ENCODE peak calls at places on chromosomes 7 and 10, in four cellular contexts. L, J, Z and O are unnamed samples.

GRCh38 chr10:102413053-102413705 is 5.4 kb downstream of the PSD start:
- DNase-seq in Z (peak), J (no peak), L (no peak), O (no peak)

GRCh38 chr7:95491634-95492314 is 6.0 kb downstream of the ASB4 start:
- DNase-seq in Z (no peak), L (no peak), J (no peak), O (peak)

GRCh38 chr7:151946932-151947331 is 9.3 kb upstream of the GALNTL5 start:
- DNase-seq in L (no peak), Z (no peak), J (no peak), O (no peak)

GRCh38 chr7:40015790-40016296 is 65.8 kb downstream of the CDK13 start:
- DNase-seq in J (peak), Z (peak), L (no peak), O (peak)

GRCh38 chr10:4217653-4218052 is 432.6 kb upstream of the KLF6 start:
- DNase-seq in J (no peak), L (no peak), Z (no peak), O (no peak)

GRCh38 chr7:51275532-51275931 is 41.1 kb downstream of the COBL start:
- DNase-seq in Z (no peak), L (no peak), J (no peak), O (no peak)

GRCh38 chr7:84105582-84105981 is 89.0 kb downstream of the SEMA3A start:
- DNase-seq in J (no peak), Z (no peak), L (no peak), O (no peak)

GRCh38 chr7:105808703-105809590 is 67.5 kb downstream of the ATXN7L1 start:
- DNase-seq in J (no peak), Z (peak), L (peak), O (peak)

GRCh38 chr7:87000344-87000743 is 59.1 kb downstream of the ELAPOR2 start:
- DNase-seq in J (no peak), L (no peak), Z (no peak), O (no peak)

GRCh38 chr7:100824499-100825214 is 2.7 kb downstream of the EPHB4 start:
- DNase-seq in J (peak), L (no peak), Z (no peak), O (no peak)

GRCh38 chr10:79404690-79405131 is 40.7 kb downstream of the ZCCHC24 start:
- DNase-seq in L (peak), J (peak), Z (no peak), O (no peak)

GRCh38 chr7:117559391-117559790 is 79.6 kb downstream of the CFTR start:
- DNase-seq in J (no peak), Z (no peak), L (no peak), O (no peak)

GRCh38 chr7:32518534-32519140 is 23.3 kb downstream of the AVL9 start:
- DNase-seq in J (no peak), L (no peak), Z (no peak), O (no peak)

GRCh38 chr10:14723052-14723689 is 51.5 kb downstream of the FAM107B start:
- DNase-seq in J (no peak), L (no peak), Z (no peak), O (no peak)

GRCh38 chr7:87570178-87570577 is 30.5 kb downstream of the ABCB1 start:
- DNase-seq in J (no peak), Z (no peak), L (no peak), O (no peak)

DNA sequence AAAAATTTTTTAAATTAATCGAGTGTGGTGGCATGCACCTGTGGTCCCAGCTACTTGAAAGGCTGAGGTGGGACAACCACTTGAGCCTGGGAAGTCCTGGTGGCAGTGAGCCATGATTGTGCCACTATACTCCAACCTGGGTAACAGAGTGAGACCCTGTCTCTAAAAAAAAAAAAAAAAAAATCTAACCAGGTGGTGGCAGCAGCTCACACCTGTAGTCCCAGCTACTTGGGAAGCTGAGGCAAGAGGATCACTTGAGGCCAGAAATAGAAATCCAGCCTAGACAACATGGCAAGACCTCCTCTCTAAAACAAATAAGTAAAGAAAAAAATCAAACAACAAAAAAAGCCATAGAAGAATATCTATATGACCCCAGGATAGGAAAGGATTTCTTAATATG is 3.6 kb upstream of the MYOF start:
- DNase-seq in L (no peak), Z (no peak), J (no peak), O (no peak)
- TF ChIP-seq CTCF in L (no peak), Z (no peak), J (no peak), O (no peak)

GRCh38 chr7:34900891-34901493 is 136.3 kb downstream of the DPY19L1 start:
- DNase-seq in J (no peak), L (no peak), Z (peak), O (no peak)
- TF ChIP-seq CTCF in J (no peak), L (no peak), Z (no peak), O (peak)

GRCh38 chr7:123534383-123535260 is at the start of gene IQUB:
- DNase-seq in L (peak), J (peak), Z (peak), O (peak)

GRCh38 chr7:123533929-123534382 is 439 bp downstream of the IQUB start:
- DNase-seq in J (no peak), Z (no peak), L (no peak), O (no peak)

GRCh38 chr7:123535517-123535916 is 1.1 kb upstream of the IQUB start:
- DNase-seq in J (peak), L (peak), Z (no peak), O (no peak)

GRCh38 chr7:123537026-123537642 is 2.7 kb upstream of the IQUB start:
- DNase-seq in L (no peak), J (no peak), Z (no peak), O (no peak)

GRCh38 chr7:123533553-123533917 is 860 bp downstream of the IQUB start:
- DNase-seq in L (no peak), J (no peak), Z (no peak), O (no peak)
- TF ChIP-seq CTCF in L (no peak), J (no peak), Z (no peak), O (no peak)

GRCh38 chr10:69789164-69789576 is 12.5 kb upstream of the COL13A1 start:
- DNase-seq in J (no peak), Z (no peak), L (no peak), O (no peak)
- TF ChIP-seq CTCF in J (no peak), Z (peak), L (peak), O (peak)

GRCh38 chr7:13276977-13277376 is 589.5 kb downstream of the ARL4A start:
- DNase-seq in J (no peak), Z (no peak), L (no peak), O (no peak)
- TF ChIP-seq CTCF in J (no peak), Z (peak), L (no peak), O (peak)

GRCh38 chr10:8043569-8044306 is 10.8 kb upstream of the GATA3 start:
- DNase-seq in L (no peak), Z (no peak), J (no peak), O (no peak)
- TF ChIP-seq CTCF in L (no peak), Z (peak), J (no peak), O (no peak)

GRCh38 chr10:47047127-47047504 is 135.9 kb downstream of the PTPN20 start:
- DNase-seq in J (no peak), L (peak), Z (no peak), O (no peak)

GRCh38 chr10:47048533-47048905 is 137.3 kb downstream of the PTPN20 start:
- DNase-seq in J (no peak), L (no peak), Z (no peak), O (no peak)

GRCh38 chr10:47049056-47049851 is 138.0 kb downstream of the PTPN20 start:
- DNase-seq in Z (no peak), J (no peak), L (no peak), O (no peak)

GRCh38 chr10:47046321-47047126 is 135.3 kb downstream of the PTPN20 start:
- DNase-seq in Z (no peak), L (peak), J (no peak), O (no peak)

DNA sequence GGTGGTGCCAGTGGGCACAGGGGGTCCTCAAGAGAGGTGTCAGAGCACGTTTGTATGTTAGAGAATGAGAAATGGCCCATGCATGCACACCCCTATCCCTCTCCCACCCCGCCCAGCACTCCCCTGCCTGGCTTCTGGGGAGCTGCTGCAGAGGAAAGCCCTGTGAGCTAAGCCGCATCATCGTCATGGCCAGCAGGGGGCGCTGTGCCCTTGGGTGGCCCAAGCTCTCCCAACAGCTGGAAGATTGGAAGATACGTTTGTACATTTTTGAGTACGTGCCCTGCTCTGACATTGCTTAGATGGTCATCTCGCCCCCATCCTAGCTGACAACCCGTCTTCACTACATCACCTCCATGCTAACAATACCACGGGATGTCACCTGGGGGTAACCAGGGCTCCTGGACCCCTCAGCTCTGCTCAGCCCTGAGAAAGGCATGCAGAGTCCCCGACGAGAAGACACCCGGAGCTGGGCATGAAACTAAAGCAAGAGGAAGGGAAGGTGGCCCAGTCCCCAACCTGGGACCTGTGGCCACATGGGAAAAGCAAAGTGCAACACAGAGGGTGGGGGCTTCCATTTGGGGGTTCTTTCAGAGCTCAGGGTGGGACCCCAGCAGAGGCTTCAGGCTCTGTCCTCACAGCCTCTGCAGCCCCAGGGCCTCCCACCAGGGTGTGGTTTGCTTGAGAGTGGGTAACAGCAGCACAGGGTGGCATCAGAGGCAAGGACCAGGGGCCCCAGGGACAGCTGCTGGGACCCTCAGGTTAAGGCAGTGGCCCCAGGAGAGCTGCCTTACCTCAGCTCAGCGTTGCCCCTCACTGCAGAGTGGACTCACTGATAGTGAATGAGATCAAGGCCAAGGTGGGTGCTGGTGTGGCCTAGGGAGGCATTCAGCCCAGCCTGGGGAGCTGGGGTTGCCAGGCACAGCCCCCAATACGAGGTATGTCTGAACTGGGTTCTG is 136.6 kb downstream of the PTPN20 start:
- DNase-seq in J (peak), L (peak), Z (peak), O (peak)
- TF ChIP-seq CTCF in J (no peak), L (peak), Z (peak), O (peak)

DNA sequence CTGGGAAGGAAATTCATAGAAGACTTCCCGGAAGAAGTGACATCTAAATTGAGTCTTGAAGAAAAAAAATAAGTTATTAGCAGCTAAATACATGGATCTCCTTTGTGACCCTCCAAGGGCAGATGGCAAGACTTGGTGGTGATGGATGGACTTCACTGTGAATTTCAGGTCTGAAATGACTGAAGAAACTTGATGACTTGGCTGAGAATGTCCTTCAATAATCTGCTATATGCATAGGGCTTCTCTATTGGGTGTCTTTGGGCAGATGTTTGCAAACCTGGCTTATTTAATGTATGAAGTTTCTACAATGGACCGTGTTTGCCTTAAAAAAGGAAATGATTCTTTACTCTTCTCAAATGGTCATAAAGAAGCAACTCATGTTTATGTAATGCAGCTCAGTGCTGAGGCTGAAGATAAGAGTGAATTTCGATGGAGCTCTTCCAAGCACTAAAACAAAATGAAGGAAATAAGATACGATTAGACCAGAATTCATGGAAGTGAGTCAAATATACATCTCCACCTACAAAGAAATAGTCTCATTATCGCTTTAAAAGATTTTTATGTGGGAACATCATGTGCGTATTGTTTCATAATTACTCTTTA is 116.6 kb upstream of the WDR11 start:
- DNase-seq in J (no peak), L (no peak), Z (no peak), O (no peak)
- TF ChIP-seq CTCF in J (no peak), L (no peak), Z (no peak), O (no peak)

GRCh38 chr7:118734541-118734940 is 510.0 kb downstream of the ANKRD7 start:
- DNase-seq in J (no peak), Z (no peak), L (no peak), O (no peak)

GRCh38 chr7:118735436-118735835 is 510.9 kb downstream of the ANKRD7 start:
- DNase-seq in L (no peak), Z (no peak), J (no peak), O (no peak)

GRCh38 chr7:118731854-118732253 is 507.4 kb downstream of the ANKRD7 start:
- DNase-seq in L (no peak), J (no peak), Z (no peak), O (no peak)
- TF ChIP-seq CTCF in L (no peak), J (no peak), Z (no peak), O (no peak)